ENCODE peak calls at places on chromosomes 16 and 17, in five cellular contexts. V is K562, L is IMR-90, O is mesendoderm, Y is kidney. U is an unnamed sample.

GRCh38 chr17:49055181-49055927 is 58.2 kb downstream of the IGF2BP1 start:
- DNase-seq in V (no peak), L (no peak), O (peak; percentile 56), Y (no peak), U (no peak)

GRCh38 chr17:61492759-61493526 is 40.7 kb downstream of the TBX4 start:
- DNase-seq in V (no peak), L (peak; percentile 56), O (no peak), Y (no peak), U (no peak)

GRCh38 chr16:46765050-46765449 is 16.9 kb upstream of the MYLK3 start:
- DNase-seq in V (no peak), L (peak; percentile 76), O (no peak), Y (no peak), U (no peak)

GRCh38 chr17:82974136-82974952 is 105.1 kb upstream of the METRNL start:
- DNase-seq in V (no peak), L (no peak), O (no peak), Y (peak; percentile 70), U (no peak)

GRCh38 chr17:39636927-39637736 is at the start of gene STARD3:
- DNase-seq in V (peak; percentile 92), L (peak; percentile 82), O (peak; percentile 93), Y (peak; percentile 98), U (peak; percentile 96)

GRCh38 chr17:75594499-75595283 is 7.1 kb downstream of the MYO15B start:
- DNase-seq in V (no peak), L (no peak), O (no peak), Y (peak; percentile 73), U (no peak)

GRCh38 chr17:73191443-73192218 is 1.2 kb upstream of the COG1 start:
- DNase-seq in V (peak; percentile 61), L (peak; percentile 69), O (peak; percentile 92), Y (no peak), U (peak; percentile 84)

GRCh38 chr16:9441021-9441420 is 349.6 kb downstream of the HAPSTR1 start:
- DNase-seq in V (no peak), L (no peak), O (peak; percentile 79), Y (no peak), U (peak; percentile 42)

GRCh38 chr17:36949461-36949927 is 740 bp downstream of the AATF start:
- DNase-seq in V (no peak), L (peak; percentile 37), O (no peak), Y (no peak), U (no peak)

GRCh38 chr17:35373984-35374765 is 754 bp upstream of the SLFN11 start:
- DNase-seq in V (no peak), L (peak; percentile 55), O (peak; percentile 19), Y (peak; percentile 78), U (peak; percentile 37)

GRCh38 chr17:14910916-14911315 is 354.2 kb downstream of the PMP22 start:
- DNase-seq in V (no peak), L (no peak), O (no peak), Y (no peak), U (no peak)

GRCh38 chr16:10950393-10950792 is 6.0 kb downstream of the CLEC16A start:
- DNase-seq in V (no peak), L (no peak), O (peak; percentile 52), Y (no peak), U (no peak)

GRCh38 chr17:7897090-7897489 is 8.5 kb downstream of the CHD3 start:
- DNase-seq in V (no peak), L (peak; percentile 12), O (no peak), Y (no peak), U (no peak)

GRCh38 chr17:34059423-34060220 is 195.5 kb upstream of the CCL2 start:
- DNase-seq in V (no peak), L (no peak), O (no peak), Y (no peak), U (no peak)

GRCh38 chr17:37134050-37134449 is 185.3 kb downstream of the AATF start:
- DNase-seq in V (no peak), L (peak; percentile 10), O (no peak), Y (no peak), U (no peak)

GRCh38 chr16:10752843-10753523 is 9.3 kb downstream of the NUBP1 start:
- DNase-seq in V (no peak), L (no peak), O (no peak), Y (no peak), U (peak; percentile 46)

GRCh38 chr16:69217433-69217832 is 30.5 kb downstream of the SNTB2 start:
- DNase-seq in V (no peak), L (peak; percentile 89), O (no peak), Y (no peak), U (no peak)

GRCh38 chr16:10466861-10467260 is 81.0 kb downstream of the ATF7IP2 start:
- DNase-seq in V (no peak), L (no peak), O (no peak), Y (no peak), U (no peak)

GRCh38 chr17:18320301-18320700 is 5.2 kb downstream of the SMCR8 start:
- DNase-seq in V (no peak), L (no peak), O (no peak), Y (peak; percentile 53), U (no peak)

GRCh38 chr16:47461598-47462266 is 601 bp downstream of the PHKB start:
- DNase-seq in V (peak; percentile 26), L (peak; percentile 48), O (peak; percentile 66), Y (no peak), U (peak; percentile 51)

GRCh38 chr17:78127888-78128615 is 503 bp downstream of the TMC6 start:
- DNase-seq in V (peak; percentile 80), L (no peak), O (no peak), Y (peak; percentile 89), U (peak; percentile 63)

GRCh38 chr17:18963126-18964017 is 11.4 kb downstream of the SLC5A10 start:
- DNase-seq in V (no peak), L (peak; percentile 50), O (no peak), Y (peak; percentile 54), U (peak; percentile 20)

GRCh38 chr16:89354325-89354724 is 136.0 kb downstream of the ANKRD11 start:
- DNase-seq in V (no peak), L (no peak), O (no peak), Y (peak; percentile 65), U (no peak)

GRCh38 chr17:51651513-51652298 is 391.4 kb downstream of the UTP18 start:
- DNase-seq in V (no peak), L (no peak), O (no peak), Y (no peak), U (no peak)

GRCh38 chr17:51647873-51648272 is 387.5 kb downstream of the UTP18 start:
- DNase-seq in V (no peak), L (no peak), O (peak; percentile 23), Y (no peak), U (no peak)

GRCh38 chr17:51652529-51652928 is 392.2 kb downstream of the UTP18 start:
- DNase-seq in V (no peak), L (no peak), O (no peak), Y (no peak), U (no peak)

GRCh38 chr17:51650202-51650601 is 389.9 kb downstream of the UTP18 start:
- DNase-seq in V (no peak), L (no peak), O (no peak), Y (no peak), U (no peak)

DNA sequence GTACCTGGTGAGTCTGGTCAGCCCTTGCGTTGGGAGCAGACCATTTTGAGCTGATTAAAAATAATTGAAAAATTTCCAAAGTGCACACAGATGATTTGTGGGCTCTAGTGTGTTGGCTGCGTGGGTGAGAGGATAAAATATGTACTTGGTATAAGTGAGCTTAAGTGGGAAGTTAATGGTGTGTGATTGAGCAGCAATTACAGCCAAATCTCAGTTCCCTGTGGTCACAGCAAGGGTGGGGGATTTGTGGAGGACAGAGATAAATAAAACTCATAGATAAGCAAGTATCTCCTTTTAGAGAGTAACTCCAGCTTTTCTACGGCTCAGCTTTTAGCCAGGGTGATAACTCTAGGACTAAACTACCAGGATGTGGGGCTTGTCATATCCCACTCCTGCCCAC is 390.4 kb downstream of the UTP18 start:
- DNase-seq in V (no peak), L (no peak), O (peak; percentile 27), Y (no peak), U (no peak)
- H3K27ac ChIP-seq in V (no peak overlapping the region), L (no peak overlapping the region), O (no peak overlapping the region), Y (no peak overlapping the region), U (no peak overlapping the region)

DNA sequence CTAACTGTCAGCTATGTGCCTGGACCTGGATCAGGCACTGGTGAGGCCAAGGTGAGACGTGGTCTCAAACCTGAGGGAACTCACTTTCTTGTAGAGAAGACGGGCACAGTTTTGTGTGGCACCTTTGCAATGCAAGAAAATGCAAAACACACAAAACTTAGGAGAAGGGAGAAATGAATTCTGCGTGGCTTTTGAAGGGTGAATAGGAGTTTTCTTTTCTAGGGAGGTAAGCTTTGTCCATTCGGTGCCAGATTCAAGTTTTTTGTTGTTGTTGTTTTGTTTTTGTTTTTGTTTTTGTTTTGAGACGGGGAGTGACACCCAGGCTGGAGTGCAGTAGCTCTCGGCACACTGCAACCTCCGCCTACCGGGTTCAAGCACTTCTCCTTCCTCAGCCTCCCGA is 1.4 kb downstream of the TOM1L1 start:
- DNase-seq in V (no peak), L (no peak), O (no peak), Y (no peak), U (no peak)
- H3K9ac ChIP-seq in V (peak overlapping the region; percentile 62), L (no peak overlapping the region), O (peak overlapping the region; percentile 1), Y (no peak overlapping the region), U (no peak overlapping the region)

GRCh38 chr17:68820825-68821481 is 134.2 kb downstream of the ABCA8 start:
- DNase-seq in V (no peak), L (no peak), O (peak; percentile 52), Y (no peak), U (no peak)
- H3K27ac ChIP-seq in V (no peak overlapping the region), L (no peak overlapping the region), O (peak overlapping the region; percentile 3), Y (no peak overlapping the region), U (no peak overlapping the region)

GRCh38 chr17:2238432-2239169 is 65.0 kb downstream of the SMG6 start:
- DNase-seq in V (no peak), L (no peak), O (peak; percentile 37), Y (no peak), U (no peak)

GRCh38 chr17:2239170-2239551 is 64.4 kb downstream of the SMG6 start:
- DNase-seq in V (no peak), L (no peak), O (no peak), Y (no peak), U (no peak)

GRCh38 chr17:2235792-2236365 is 67.7 kb downstream of the SMG6 start:
- DNase-seq in V (no peak), L (no peak), O (no peak), Y (no peak), U (no peak)

GRCh38 chr17:2237960-2238359 is 65.6 kb downstream of the SMG6 start:
- DNase-seq in V (no peak), L (no peak), O (no peak), Y (no peak), U (no peak)

GRCh38 chr17:2237521-2237921 is 66.1 kb downstream of the SMG6 start:
- DNase-seq in V (no peak), L (no peak), O (no peak), Y (no peak), U (no peak)
- H3K9ac ChIP-seq in V (no peak overlapping the region), L (peak overlapping the region; percentile 20), O (no peak overlapping the region), Y (no peak overlapping the region), U (no peak overlapping the region)

GRCh38 chr16:31451681-31452351 is 7.5 kb upstream of the ARMC5 start:
- DNase-seq in V (peak; percentile 65), L (peak; percentile 80), O (peak; percentile 94), Y (peak; percentile 80), U (no peak)

GRCh38 chr16:31455601-31456314 is 3.5 kb upstream of the ARMC5 start:
- DNase-seq in V (no peak), L (no peak), O (peak; percentile 60), Y (peak; percentile 56), U (no peak)

GRCh38 chr16:31452631-31453106 is 6.6 kb upstream of the ARMC5 start:
- DNase-seq in V (peak; percentile 37), L (peak; percentile 94), O (peak; percentile 88), Y (peak; percentile 10), U (no peak)

GRCh38 chr16:31453255-31454204 is 5.8 kb upstream of the ARMC5 start:
- DNase-seq in V (peak; percentile 41), L (peak; percentile 36), O (peak; percentile 81), Y (peak; percentile 68), U (no peak)

GRCh38 chr16:31451201-31451600 is 8.1 kb upstream of the ARMC5 start:
- DNase-seq in V (no peak), L (no peak), O (no peak), Y (peak; percentile 15), U (no peak)
- H3K27ac ChIP-seq in V (no peak overlapping the region), L (no peak overlapping the region), O (no peak overlapping the region), Y (no peak overlapping the region), U (no peak overlapping the region)

U was measured in colonic mucosa.